ENCODE peak calls at places on chromosomes 5 and 9, in ten cellular contexts. R is stimulated activated CD4-positive, alpha-beta T cell treated with anti-CD3 and anti-CD28 coated beads, TNF-alpha, amount 100 ng/mL, for 1 hour; U is NCI-H1092 treated with DMSO at 0.1 percent for 48 hours; M is effector memory CD4-positive, alpha-beta T cell; H is Jurkat, Clone E6-1; D is MM.1S; V is NCI-H748 treated with DMSO at 0.1 percent for 48 hours; A is activated T-cell treated with anti-CD3 and anti-CD28 coated beads, Interleukin-2, amount 50 U/mL, for 72 hours; W is NCI-H1105 treated with DMSO at 0.1 percent for 48 hours; O is anterior cingulate cortex. X is an unnamed sample.

GRCh38 chr5:57785946-57786345 is 303.3 kb upstream of the ACTBL2 start:
- DNase-seq in R (no peak), U (no peak), M (no peak), H (no peak), D (no peak), V (no peak), A (no peak), W (no peak), O (no peak), X (no peak)

GRCh38 chr9:89996717-89997116 is 391.9 kb downstream of the GADD45G start:
- DNase-seq in R (no peak), U (peak; percentile 23), M (no peak), H (no peak), D (no peak), V (no peak), A (no peak), W (no peak), O (no peak), X (no peak)

GRCh38 chr5:68593211-68593701 is 377.7 kb downstream of the PIK3R1 start:
- DNase-seq in R (no peak), U (no peak), M (no peak), H (no peak), D (no peak), V (no peak), A (no peak), W (no peak), O (no peak), X (peak; percentile 5)

GRCh38 chr5:110088676-110089436 is 399.1 kb downstream of the MAN2A1 start:
- DNase-seq in R (no peak), U (no peak), M (no peak), H (no peak), D (peak; percentile 24), V (no peak), A (peak; percentile 28), W (peak; percentile 13), O (no peak), X (no peak)

GRCh38 chr5:7331083-7331482 is 64.9 kb upstream of the ADCY2 start:
- DNase-seq in R (no peak), U (no peak), M (no peak), H (no peak), D (no peak), V (no peak), A (no peak), W (no peak), O (no peak), X (no peak)

GRCh38 chr9:28688172-28688571 is 1114.9 kb upstream of the C9orf72 start:
- DNase-seq in R (no peak), U (no peak), M (no peak), H (no peak), D (no peak), V (no peak), A (no peak), W (no peak), O (no peak), X (no peak)

GRCh38 chr5:174724484-174725260 is at the start of gene MSX2:
- DNase-seq in R (no peak), U (no peak), M (no peak), H (no peak), D (no peak), V (no peak), A (peak; percentile 54), W (no peak), O (peak; percentile 24), X (peak; percentile 53)

GRCh38 chr5:175059687-175060194 is 335.4 kb downstream of the MSX2 start:
- DNase-seq in R (no peak), U (peak; percentile 31), M (no peak), H (peak; percentile 4), D (peak; percentile 27), V (peak; percentile 90), A (peak; percentile 3), W (peak; percentile 74), O (peak; percentile 20), X (peak; percentile 37)

GRCh38 chr9:37960631-37961030 is 56.7 kb upstream of the SLC25A51 start:
- DNase-seq in R (no peak), U (no peak), M (no peak), H (no peak), D (no peak), V (no peak), A (no peak), W (no peak), O (no peak), X (no peak)

GRCh38 chr9:86557918-86558317 is 203.7 kb upstream of the TUT7 start:
- DNase-seq in R (no peak), U (no peak), M (no peak), H (no peak), D (no peak), V (no peak), A (no peak), W (no peak), O (no peak), X (no peak)

GRCh38 chr5:78776637-78777036 is 128.1 kb upstream of the LHFPL2 start:
- DNase-seq in R (no peak), U (no peak), M (no peak), H (no peak), D (no peak), V (no peak), A (no peak), W (no peak), O (no peak), X (no peak)

GRCh38 chr5:118195215-118195614 is 793.1 kb downstream of the DTWD2 start:
- DNase-seq in R (no peak), U (no peak), M (no peak), H (no peak), D (no peak), V (no peak), A (no peak), W (no peak), O (no peak), X (no peak)

GRCh38 chr9:131734165-131734610 is 5.7 kb downstream of the RAPGEF1 start:
- DNase-seq in R (no peak), U (no peak), M (peak; percentile 67), H (peak; percentile 83), D (peak; percentile 54), V (no peak), A (peak; percentile 68), W (peak; percentile 62), O (no peak), X (no peak)

X was measured in NCI-H526 treated with DMSO at 0.1 percent for 48 hours.